ENCODE peak calls at places on chromosomes 4 and X, in seven cellular contexts. D is CD8-positive, alpha-beta memory T cell; A is cardiac muscle cell; Y is stomach; I is AG04449; V is transverse colon; J is fibroblast of pulmonary artery. U is an unnamed sample.

GRCh38 chr4:101527186-101527585 is 179.9 kb upstream of the PPP3CA start:
- DNase-seq in D (peak), A (no peak), Y (no peak), I (no peak), V (no peak), J (no peak), U (no peak)

GRCh38 chr4:54065282-54066087 is 1.1 kb upstream of the CHIC2 start:
- DNase-seq in D (no peak), A (peak), Y (no peak), I (no peak), V (no peak), J (peak), U (no peak)

GRCh38 chr4:169438057-169438480 is 167.3 kb upstream of the SH3RF1 start:
- DNase-seq in D (no peak), A (no peak), Y (no peak), I (no peak), V (no peak), J (no peak), U (no peak)

GRCh38 chrX:51215266-51215665 is 117.4 kb upstream of the NUDT10 start:
- DNase-seq in D (no peak), A (no peak), Y (no peak), I (no peak), V (no peak), J (no peak), U (no peak)

GRCh38 chr4:161252520-161253141 is 911.2 kb downstream of the FSTL5 start:
- DNase-seq in D (no peak), A (peak), Y (no peak), I (no peak), V (no peak), J (peak), U (no peak)

GRCh38 chr4:40648742-40649281 is 19.1 kb upstream of the RBM47 start:
- DNase-seq in D (no peak), A (no peak), Y (no peak), I (no peak), V (peak), J (no peak), U (peak)

GRCh38 chr4:11367371-11367770 is 61.3 kb downstream of the HS3ST1 start:
- DNase-seq in D (no peak), A (peak), Y (peak), I (no peak), V (peak), J (peak), U (peak)

GRCh38 chr4:175790067-175790466 is 22.0 kb downstream of the GPM6A start:
- DNase-seq in D (no peak), A (no peak), Y (no peak), I (no peak), V (no peak), J (no peak), U (no peak)

GRCh38 chr4:139458999-139459398 is 5.1 kb downstream of the RAB33B start:
- DNase-seq in D (no peak), A (no peak), Y (no peak), I (no peak), V (no peak), J (no peak), U (peak)

GRCh38 chr4:82429728-82430192 is 502 bp downstream of the HNRNPDL start:
- DNase-seq in D (peak), A (no peak), Y (no peak), I (no peak), V (no peak), J (peak), U (no peak)

GRCh38 chr4:76166480-76166879 is 18.3 kb upstream of the NUP54 start:
- DNase-seq in D (no peak), A (no peak), Y (no peak), I (no peak), V (no peak), J (no peak), U (no peak)

GRCh38 chr4:18390655-18391369 is 369.3 kb upstream of the LCORL start:
- DNase-seq in D (no peak), A (no peak), Y (no peak), I (no peak), V (no peak), J (no peak), U (no peak)

DNA sequence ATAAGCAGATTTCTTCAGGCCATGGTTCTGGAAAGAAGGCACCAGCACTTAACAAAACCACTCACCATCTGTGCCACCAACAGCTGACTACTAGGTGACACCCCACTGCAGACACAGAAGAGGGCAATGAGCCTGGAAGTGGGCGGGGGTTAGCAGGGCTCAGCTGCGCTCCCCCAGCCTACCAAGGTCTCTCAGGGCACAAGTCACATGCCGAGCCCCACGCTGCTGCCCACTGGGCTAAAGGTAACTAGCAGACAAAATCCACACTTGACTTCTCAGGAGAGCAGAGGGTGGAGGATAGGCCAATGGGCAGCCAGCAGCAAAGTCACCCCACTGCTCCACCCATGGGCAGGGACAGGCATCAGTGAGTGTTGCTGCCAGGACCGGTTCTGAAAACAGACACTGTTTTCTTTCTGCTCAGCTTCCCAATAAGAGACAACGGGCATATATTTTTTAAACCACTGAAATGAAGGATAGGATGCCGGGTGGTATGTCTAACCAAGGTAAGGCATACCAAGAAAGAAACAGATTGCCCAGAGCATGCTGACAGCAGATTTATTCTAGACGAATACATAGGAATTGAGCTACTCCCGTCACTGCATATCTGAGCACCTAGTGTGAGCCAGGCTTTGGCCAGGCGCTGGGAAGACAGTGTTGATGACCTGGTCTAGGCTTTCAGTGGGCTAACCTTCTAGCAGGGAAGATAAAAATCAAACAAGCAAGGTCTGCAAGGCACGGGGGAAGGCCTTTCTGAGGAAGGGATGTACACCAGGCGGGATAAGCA is 20.1 kb downstream of the ACSL1 start:
- DNase-seq in D (no peak), A (no peak), Y (peak), I (no peak), V (peak), J (no peak), U (peak)
- H3K4me3 ChIP-seq in D (no peak), A (no peak), Y (no peak), I (no peak), V (no peak), J (no peak), U (peak)

GRCh38 chr4:155800685-155801343 is 42.0 kb downstream of the GUCY1B1 start:
- DNase-seq in D (no peak), A (no peak), Y (no peak), I (no peak), V (no peak), J (no peak), U (no peak)
- H3K4me3 ChIP-seq in D (no peak), A (no peak), Y (no peak), I (no peak), V (no peak), J (no peak), U (no peak)

DNA sequence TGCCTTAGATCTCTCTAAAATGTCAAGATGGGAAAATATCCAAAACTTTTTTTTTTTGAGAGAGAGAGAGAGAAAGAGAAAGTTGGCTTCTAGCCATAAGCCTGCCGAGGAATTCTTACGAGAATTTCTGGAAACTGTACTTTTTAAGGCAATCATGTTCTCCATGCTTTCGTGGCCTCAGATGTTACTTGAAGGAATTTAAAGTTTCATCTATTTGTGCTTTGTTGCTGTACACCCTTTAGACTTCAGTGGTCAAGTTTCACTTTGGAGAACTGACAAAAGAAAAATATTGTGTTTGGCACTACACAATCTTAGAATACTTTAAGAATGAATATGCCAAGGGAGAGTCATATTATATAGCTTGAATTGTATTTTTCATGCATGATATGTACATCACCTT is 53.9 kb downstream of the FAT4 start:
- DNase-seq in D (no peak), A (peak), Y (no peak), I (peak), V (no peak), J (peak), U (no peak)
- H3K4me3 ChIP-seq in D (no peak), A (no peak), Y (peak), I (peak), V (no peak), J (peak), U (peak)

GRCh38 chrX:86002076-86002896 is 45.1 kb downstream of the CHM start:
- DNase-seq in D (no peak), A (no peak), Y (peak), I (no peak), V (peak), J (peak), U (no peak)
- H3K4me3 ChIP-seq in D (no peak), A (no peak), Y (no peak), I (no peak), V (no peak), J (no peak), U (no peak)

DNA sequence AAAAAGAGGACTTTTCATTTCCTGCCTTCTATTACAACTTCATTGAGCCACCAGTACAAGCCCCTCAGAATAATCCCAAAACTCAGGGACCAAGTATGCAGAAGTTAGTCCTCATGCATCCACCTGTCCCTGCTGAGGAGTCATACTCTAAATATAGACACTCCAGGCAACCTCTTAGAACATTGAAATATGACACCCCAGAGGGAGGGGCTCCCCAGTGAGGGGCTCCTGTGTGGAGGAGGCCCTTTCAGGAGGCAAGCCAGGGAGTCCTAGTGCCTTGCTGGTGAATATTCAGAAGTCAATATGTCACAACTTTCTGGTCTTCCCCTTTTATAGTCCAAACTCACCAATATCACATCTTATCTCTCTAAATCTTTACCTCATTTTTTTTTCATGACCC is 1.5 kb upstream of the ARMCX6 start:
- DNase-seq in D (no peak), A (no peak), Y (no peak), I (no peak), V (no peak), J (no peak), U (no peak)
- H3K4me3 ChIP-seq in D (no peak), A (no peak), Y (no peak), I (no peak), V (no peak), J (no peak), U (no peak)

DNA sequence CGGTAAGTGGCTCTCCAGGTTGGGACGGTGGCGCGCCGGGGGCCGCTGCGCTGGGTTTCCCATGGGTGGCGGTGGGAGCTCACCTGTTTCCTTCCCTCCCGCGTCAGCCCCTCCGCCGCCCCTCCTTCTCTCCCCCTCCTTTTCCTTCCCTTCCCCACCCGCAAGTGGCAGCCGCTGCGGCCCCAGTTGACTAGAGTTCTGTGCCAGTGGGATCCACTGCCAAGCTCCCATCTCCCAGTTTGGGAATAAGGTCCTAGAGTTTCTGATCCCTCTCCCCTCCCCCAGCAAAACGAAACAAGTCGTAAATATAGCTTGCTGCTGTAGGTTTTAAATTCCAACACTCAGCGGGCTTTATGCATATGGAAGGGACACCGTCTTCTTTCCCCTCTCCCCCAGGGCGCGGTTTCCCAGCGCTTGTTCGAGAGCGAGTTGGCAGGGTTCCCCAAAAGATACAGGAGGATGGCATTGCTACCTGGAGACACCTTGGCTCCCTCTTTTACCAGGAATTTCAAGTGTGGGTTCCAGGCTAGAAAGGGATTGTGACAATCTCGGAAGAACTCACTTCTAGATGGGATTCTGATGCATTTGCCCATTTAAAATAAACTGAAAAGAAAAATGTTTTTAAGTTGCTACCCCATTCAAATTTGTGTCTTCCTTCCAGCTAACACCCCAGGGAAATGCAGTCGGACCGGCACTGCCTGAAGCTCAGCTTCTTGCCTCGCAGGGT is 1.2 kb downstream of the TLL1 start:
- DNase-seq in D (no peak), A (peak), Y (no peak), I (no peak), V (no peak), J (peak), U (no peak)
- H3K4me3 ChIP-seq in D (no peak), A (peak), Y (peak), I (peak), V (peak), J (peak), U (peak)

U was measured in right lobe of liver.